ENCODE peak calls at places on chromosome 3, in ten cellular contexts. U, I, X, F, A, Q, O, P, N and H are unnamed samples.

GRCh38 chr3:13888576-13888975 is 8.7 kb upstream of the WNT7A start:
- DNase-seq in A (no peak), U (no peak), O (no peak), F (no peak), P (no peak), I (no peak), X (no peak), Q (no peak), N (no peak), H (no peak)

GRCh38 chr3:142053835-142054234 is 95.5 kb downstream of the TFDP2 start:
- DNase-seq in N (no peak), P (no peak), Q (no peak), O (no peak), U (no peak), X (no peak), A (no peak), F (no peak), I (no peak), H (no peak)

GRCh38 chr3:147398841-147399534 is 7.4 kb downstream of the ZIC4 start:
- DNase-seq in F (no peak), P (no peak), Q (no peak), A (no peak), O (no peak), N (no peak), X (no peak), U (no peak), I (no peak), H (no peak)

GRCh38 chr3:177294221-177294620 is 96.9 kb upstream of the TBL1XR1 start:
- DNase-seq in I (no peak), X (peak; percentile 62), P (no peak), F (no peak), O (no peak), Q (no peak), U (peak; percentile 61), N (no peak), A (no peak), H (no peak)

GRCh38 chr3:134197681-134198261 is 52.9 kb downstream of the RYK start:
- DNase-seq in Q (no peak), P (no peak), O (peak; percentile 66), A (peak; percentile 32), F (no peak), U (peak; percentile 82), X (no peak), I (peak; percentile 53), N (no peak), H (no peak)

GRCh38 chr3:61926913-61927312 is 365.5 kb downstream of the PTPRG start:
- DNase-seq in I (no peak), F (no peak), A (peak; percentile 35), O (peak; percentile 34), P (no peak), X (no peak), U (peak; percentile 55), N (no peak), Q (no peak), H (no peak)

GRCh38 chr3:25856902-25857518 is 67.1 kb downstream of the OXSM start:
- DNase-seq in Q (no peak), F (no peak), A (no peak), P (no peak), X (no peak), N (no peak), I (peak; percentile 46), O (peak; percentile 43), U (peak; percentile 71), H (no peak)

GRCh38 chr3:12192655-12193484 is 34.2 kb upstream of the TIMP4 start:
- DNase-seq in P (no peak), A (no peak), X (no peak), F (no peak), N (no peak), U (no peak), I (no peak), O (no peak), Q (no peak), H (no peak)

GRCh38 chr3:100634493-100635272 is 25.3 kb downstream of the ADGRG7 start:
- DNase-seq in N (no peak), F (no peak), P (no peak), A (no peak), U (no peak), O (peak; percentile 32), I (peak; percentile 10), Q (no peak), X (peak; percentile 28), H (no peak)

GRCh38 chr3:66047321-66048050 is 8.8 kb upstream of the MAGI1 start:
- DNase-seq in U (peak; percentile 87), Q (no peak), I (no peak), O (peak; percentile 94), N (no peak), F (no peak), X (peak; percentile 36), A (peak; percentile 79), P (no peak), H (no peak)

GRCh38 chr3:10432156-10432845 is 73.1 kb downstream of the ATP2B2 start:
- DNase-seq in P (no peak), F (no peak), U (no peak), I (no peak), X (no peak), N (no peak), O (no peak), A (no peak), Q (no peak), H (no peak)

GRCh38 chr3:187568171-187568570 is 102.0 kb downstream of the SST start:
- DNase-seq in X (no peak), U (no peak), P (no peak), N (no peak), Q (no peak), I (no peak), O (peak; percentile 65), A (no peak), F (no peak), H (no peak)

GRCh38 chr3:170528731-170529130 is 57.1 kb downstream of the SLC7A14 start:
- DNase-seq in N (no peak), I (no peak), O (no peak), P (no peak), F (no peak), Q (no peak), U (no peak), X (no peak), A (no peak), H (no peak)

GRCh38 chr3:111963424-111963823 is 15.4 kb upstream of the ABHD10 start:
- DNase-seq in I (no peak), X (no peak), A (peak; percentile 71), U (peak; percentile 65), N (no peak), F (no peak), P (no peak), Q (no peak), O (peak; percentile 80), H (no peak)

GRCh38 chr3:32278714-32279113 is 40.2 kb downstream of the CMTM8 start:
- DNase-seq in N (no peak), Q (no peak), F (no peak), I (no peak), U (no peak), O (no peak), P (no peak), A (no peak), X (no peak), H (no peak)

GRCh38 chr3:141279074-141279945 is 47.7 kb downstream of the PXYLP1 start:
- DNase-seq in O (no peak), F (no peak), N (no peak), U (peak; percentile 25), P (no peak), X (no peak), A (no peak), I (peak; percentile 24), Q (no peak), H (no peak)

GRCh38 chr3:192188218-192188835 is 539.0 kb downstream of the FGF12 start:
- DNase-seq in X (peak; percentile 63), A (no peak), P (peak; percentile 2), O (peak; percentile 37), U (peak; percentile 5), F (no peak), Q (no peak), I (peak; percentile 80), N (peak; percentile 27), H (peak; percentile 39)

GRCh38 chr3:128275316-128276150 is 122.3 kb downstream of the EEFSEC start:
- DNase-seq in P (no peak), F (no peak), X (no peak), Q (no peak), O (no peak), N (no peak), A (no peak), I (no peak), U (no peak), H (no peak)

GRCh38 chr3:154194869-154195268 is 73.7 kb downstream of the ARHGEF26 start:
- DNase-seq in X (no peak), N (no peak), I (no peak), P (no peak), U (no peak), A (no peak), O (no peak), Q (no peak), F (no peak), H (no peak)